ENCODE peak calls at places on chromosomes 2 and 18, in eight cellular contexts. T is dorsolateral prefrontal cortex; N is Calu3; Y is epithelial cell of esophagus; W is CD8-positive, alpha-beta T cell; C is IMR-90; P is RWPE1; U is AG09309. E is an unnamed sample.

GRCh38 chr18:3593381-3593903 is 143.5 kb downstream of the TGIF1 start:
- DNase-seq in C (peak; percentile 87), N (peak; percentile 62), Y (peak; percentile 77), P (peak; percentile 63), W (no peak), T (no peak), U (peak; percentile 62), E (no peak)

GRCh38 chr18:61157451-61157850 is 175.8 kb upstream of the CDH20 start:
- DNase-seq in C (no peak), T (no peak), P (no peak), W (no peak), N (no peak), U (no peak), Y (no peak), E (no peak)

GRCh38 chr2:105502625-105503334 is 103.9 kb upstream of the FHL2 start:
- DNase-seq in U (no peak), P (no peak), W (no peak), Y (no peak), C (no peak), N (no peak), T (no peak), E (no peak)

GRCh38 chr2:127991742-127992141 is 36.1 kb downstream of the SAP130 start:
- DNase-seq in C (no peak), Y (no peak), W (no peak), P (no peak), T (no peak), U (no peak), N (no peak), E (no peak)

GRCh38 chr2:150143087-150143536 is 344.4 kb downstream of the RND3 start:
- DNase-seq in W (no peak), Y (peak; percentile 82), N (peak; percentile 30), T (no peak), P (peak; percentile 44), C (peak; percentile 73), U (no peak), E (no peak)

GRCh38 chr2:49753344-49753930 is 599.1 kb upstream of the FSHR start:
- DNase-seq in C (no peak), W (no peak), Y (peak; percentile 0), N (no peak), U (no peak), P (peak; percentile 1), T (no peak), E (no peak)

GRCh38 chr18:75854174-75854573 is 426.7 kb upstream of the SMIM21 start:
- DNase-seq in P (no peak), U (no peak), N (no peak), T (no peak), C (no peak), Y (no peak), W (no peak), E (no peak)

GRCh38 chr18:76821356-76821874 is 942 bp upstream of the ZNF236 start:
- DNase-seq in U (no peak), W (no peak), C (no peak), T (no peak), N (no peak), Y (no peak), P (no peak), E (no peak)

GRCh38 chr2:179842498-179843153 is 18.8 kb downstream of the ZNF385B start:
- DNase-seq in Y (no peak), U (no peak), N (peak; percentile 30), T (no peak), P (no peak), W (no peak), C (no peak), E (no peak)

GRCh38 chr18:23837591-23837990 is 148.3 kb downstream of the LAMA3 start:
- DNase-seq in C (peak; percentile 86), N (no peak), T (no peak), W (no peak), Y (peak; percentile 85), P (peak; percentile 59), U (peak; percentile 62), E (no peak)

DNA sequence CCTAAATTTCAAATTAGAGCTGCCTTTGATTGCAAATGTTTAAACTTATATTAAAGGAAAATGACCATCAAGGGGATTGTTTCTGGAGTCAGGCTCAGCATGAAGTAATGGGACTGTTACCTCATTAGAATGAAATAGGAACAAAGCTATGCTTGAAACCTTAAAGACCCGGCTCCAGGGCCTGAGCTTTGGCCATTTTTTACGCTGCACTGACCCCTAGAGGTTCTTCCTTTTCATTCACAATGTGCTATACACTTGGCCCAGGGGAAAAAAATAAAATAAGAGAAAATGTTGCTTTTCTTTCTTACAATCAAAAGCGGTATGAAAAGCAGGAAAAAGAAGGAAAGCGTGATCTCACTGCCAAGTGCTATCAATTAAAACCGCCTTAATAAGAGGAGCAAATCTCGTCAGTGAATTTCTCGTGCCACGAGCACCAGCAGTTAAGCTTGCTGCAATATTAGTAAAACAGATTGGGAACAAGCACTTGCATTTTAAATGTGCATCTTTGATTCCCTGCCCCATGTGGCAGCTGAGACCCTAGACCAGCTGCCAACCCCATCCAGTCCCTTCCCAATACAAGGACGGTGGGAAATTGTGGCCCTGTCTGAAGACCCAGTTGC is 96.6 kb downstream of the MBD2 start:
- DNase-seq in U (no peak), W (no peak), T (no peak), P (no peak), N (peak; percentile 51), Y (peak; percentile 59), C (peak; percentile 54), E (no peak)
- TF ChIP-seq CTCF in U (peak; percentile 70), W (no peak), T (peak; percentile 68), P (peak; percentile 19), N (peak; percentile 63), Y (peak; percentile 58), C (peak; percentile 69), E (peak; percentile 61)

GRCh38 chr2:138470941-138471340 is 30.6 kb upstream of the SPOPL start:
- DNase-seq in Y (no peak), N (no peak), U (no peak), P (no peak), C (no peak), T (no peak), W (no peak), E (no peak)
- TF ChIP-seq CTCF in Y (no peak), N (no peak), U (no peak), P (no peak), C (no peak), T (no peak), W (no peak), E (no peak)

GRCh38 chr2:182595650-182596049 is 120.4 kb upstream of the DNAJC10 start:
- DNase-seq in P (no peak), T (no peak), U (no peak), Y (no peak), N (no peak), C (no peak), W (no peak), E (no peak)

GRCh38 chr2:182593394-182593707 is 122.7 kb upstream of the DNAJC10 start:
- DNase-seq in Y (peak; percentile 69), U (peak; percentile 47), W (no peak), N (no peak), C (peak; percentile 90), T (no peak), P (peak; percentile 60), E (peak; percentile 44)

GRCh38 chr2:182591774-182592173 is 124.3 kb upstream of the DNAJC10 start:
- DNase-seq in U (no peak), P (no peak), T (no peak), N (no peak), Y (no peak), W (no peak), C (no peak), E (no peak)

GRCh38 chr2:182594286-182594685 is 121.8 kb upstream of the DNAJC10 start:
- DNase-seq in T (no peak), U (peak; percentile 20), W (no peak), N (no peak), P (peak; percentile 13), Y (peak; percentile 5), C (peak; percentile 58), E (no peak)

DNA sequence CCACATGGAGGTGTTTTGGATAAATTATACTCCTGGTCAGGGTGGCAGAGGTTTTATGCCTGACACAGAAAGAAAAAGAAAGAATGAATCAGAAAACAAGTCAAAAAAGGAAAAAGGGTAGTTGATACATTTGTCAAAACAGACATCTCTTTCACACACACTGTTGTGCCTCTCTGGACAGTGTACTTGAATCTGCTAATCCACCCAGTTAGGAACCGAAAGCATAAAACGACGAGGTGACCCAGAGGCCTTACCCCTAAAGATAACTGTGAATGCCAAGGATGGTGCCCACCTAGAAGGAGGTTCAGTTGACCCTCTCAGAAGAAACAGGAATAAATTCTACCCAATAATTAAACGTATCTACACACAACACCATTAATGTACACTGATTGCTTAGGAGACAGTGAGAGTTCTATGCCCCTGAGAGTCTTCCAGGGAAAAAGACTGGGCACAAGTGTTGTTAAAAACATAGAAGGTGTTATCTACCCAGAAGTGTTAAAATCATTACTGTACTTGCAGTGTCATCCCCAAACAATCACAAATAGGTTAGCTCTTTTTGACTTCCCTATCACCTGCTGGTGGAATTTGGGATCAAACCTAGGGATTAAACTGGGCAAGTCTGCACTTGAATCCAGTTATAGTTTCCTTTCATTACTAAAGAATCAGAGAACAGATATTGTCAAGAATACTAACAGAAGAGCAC is 123.2 kb upstream of the DNAJC10 start:
- DNase-seq in N (no peak), U (no peak), P (peak; percentile 38), C (no peak), Y (no peak), T (no peak), W (no peak), E (no peak)
- TF ChIP-seq CTCF in N (no peak), U (peak; percentile 6), P (no peak), C (no peak), Y (no peak), T (no peak), W (no peak), E (no peak)

GRCh38 chr2:11581797-11582525 is 48.1 kb downstream of the GREB1 start:
- DNase-seq in T (no peak), P (no peak), Y (no peak), N (no peak), U (no peak), W (no peak), C (no peak), E (no peak)

GRCh38 chr2:11583203-11583752 is 49.4 kb downstream of the GREB1 start:
- DNase-seq in T (no peak), W (no peak), U (no peak), C (peak; percentile 26), Y (no peak), N (no peak), P (no peak), E (no peak)

GRCh38 chr2:11581129-11581796 is 47.4 kb downstream of the GREB1 start:
- DNase-seq in C (no peak), T (no peak), Y (no peak), W (no peak), P (no peak), U (no peak), N (no peak), E (no peak)

GRCh38 chr2:11583840-11584529 is 50.1 kb downstream of the GREB1 start:
- DNase-seq in C (peak; percentile 98), U (peak; percentile 91), T (peak; percentile 66), Y (peak; percentile 84), W (peak; percentile 61), P (peak; percentile 91), N (peak; percentile 83), E (peak; percentile 81)

DNA sequence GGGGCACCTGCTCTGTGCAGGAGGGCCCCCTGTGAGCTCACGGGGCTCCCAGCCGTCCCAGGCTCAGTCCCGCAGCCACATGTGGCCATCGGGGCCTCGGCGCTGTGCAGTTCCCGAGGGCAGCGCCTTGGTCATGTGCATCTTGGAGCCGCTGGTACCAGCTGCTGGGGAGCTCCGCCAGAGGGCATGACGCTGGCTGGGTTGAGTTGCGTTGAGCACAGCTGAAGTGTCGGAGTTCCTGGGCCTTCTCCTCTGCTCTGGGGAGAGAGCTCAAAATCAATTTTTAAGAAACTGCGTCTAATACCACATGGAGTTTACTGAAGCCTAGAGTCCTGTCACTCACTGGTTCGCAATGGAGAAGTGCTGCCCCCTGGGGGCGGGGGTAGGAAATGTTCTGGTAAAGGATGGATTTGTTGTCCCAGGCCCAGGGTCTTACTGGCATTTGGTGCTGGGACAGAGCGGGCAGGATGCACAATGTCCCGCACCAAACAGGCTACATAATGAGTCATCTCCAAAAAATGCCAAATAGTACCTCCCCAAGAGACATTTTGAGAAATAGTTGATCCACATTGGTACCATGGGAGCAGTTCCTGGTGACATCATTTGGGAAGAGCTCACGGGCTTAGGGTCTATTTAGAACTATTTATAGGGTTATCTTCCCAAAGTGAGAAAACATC is 48.8 kb downstream of the GREB1 start:
- DNase-seq in N (peak; percentile 81), C (peak; percentile 35), P (peak; percentile 50), W (peak; percentile 58), T (peak; percentile 63), Y (peak; percentile 59), U (no peak), E (no peak)
- TF ChIP-seq CTCF in N (peak; percentile 80), C (peak; percentile 68), P (peak; percentile 74), W (peak; percentile 79), T (peak; percentile 82), Y (peak; percentile 83), U (peak; percentile 82), E (peak; percentile 68)